ENCODE peak calls at places on chromosome 13, in ten cellular contexts. K is transverse colon, I is fibroblast of lung, R is tibial artery, V is PC-9, E is left lung, A is GM06990, T is WERI-Rb-1, G is Peyer's patch, D is cardiac muscle cell. L is an unnamed sample.

GRCh38 chr13:94079876-94080275 is 399.6 kb downstream of the DCT start:
- DNase-seq in K (no peak), I (peak), R (no peak), V (no peak), E (no peak), A (no peak), T (no peak), G (no peak), D (peak), L (no peak)

GRCh38 chr13:45512148-45512498 is 47.4 kb downstream of the COG3 start:
- DNase-seq in K (no peak), I (no peak), R (no peak), V (no peak), E (no peak), A (no peak), T (no peak), G (no peak), D (no peak), L (no peak)

GRCh38 chr13:110409581-110409992 is 102.5 kb downstream of the COL4A2 start:
- DNase-seq in K (no peak), I (peak), R (peak), V (peak), E (no peak), A (no peak), T (no peak), G (no peak), D (peak), L (no peak)

GRCh38 chr13:113647351-113648217 is 10.4 kb downstream of the ATP4B start:
- DNase-seq in K (peak), I (peak), R (peak), V (peak), E (peak), A (no peak), T (peak), G (peak), D (peak), L (peak)

GRCh38 chr13:46086985-46087384 is 17.8 kb downstream of the CPB2 start:
- DNase-seq in K (no peak), I (no peak), R (no peak), V (peak), E (no peak), A (no peak), T (no peak), G (no peak), D (no peak), L (no peak)

GRCh38 chr13:112885782-112886268 is 83.2 kb upstream of the MCF2L start:
- DNase-seq in K (peak), I (peak), R (peak), V (no peak), E (peak), A (no peak), T (peak), G (peak), D (peak), L (peak)

GRCh38 chr13:70311175-70311574 is 202.9 kb upstream of the KLHL1 start:
- DNase-seq in K (no peak), I (no peak), R (no peak), V (no peak), E (no peak), A (no peak), T (no peak), G (no peak), D (no peak), L (no peak)

GRCh38 chr13:103640617-103641016 is 574.4 kb upstream of the SLC10A2 start:
- DNase-seq in K (no peak), I (no peak), R (no peak), V (no peak), E (no peak), A (no peak), T (no peak), G (no peak), D (no peak), L (no peak)

GRCh38 chr13:41520699-41521630 is 63.6 kb downstream of the RGCC start:
- DNase-seq in K (no peak), I (peak), R (no peak), V (no peak), E (no peak), A (no peak), T (no peak), G (no peak), D (peak), L (no peak)

GRCh38 chr13:69468624-69469023 is 639.0 kb upstream of the ATXN8OS start:
- DNase-seq in K (no peak), I (no peak), R (no peak), V (no peak), E (no peak), A (no peak), T (no peak), G (no peak), D (no peak), L (no peak)

GRCh38 chr13:105442941-105443340 is 1092.5 kb downstream of the EFNB2 start:
- DNase-seq in K (no peak), I (peak), R (no peak), V (peak), E (no peak), A (no peak), T (no peak), G (no peak), D (peak), L (peak)

GRCh38 chr13:45602183-45602582 is 13.4 kb downstream of the ERICH6B start:
- DNase-seq in K (no peak), I (no peak), R (no peak), V (no peak), E (no peak), A (no peak), T (no peak), G (no peak), D (peak), L (no peak)

GRCh38 chr13:110062077-110062776 is 244.7 kb downstream of the COL4A1 start:
- DNase-seq in K (no peak), I (no peak), R (no peak), V (peak), E (no peak), A (no peak), T (no peak), G (no peak), D (no peak), L (no peak)

GRCh38 chr13:92225861-92226260 is 827.4 kb downstream of the GPC5 start:
- DNase-seq in K (no peak), I (no peak), R (no peak), V (no peak), E (no peak), A (no peak), T (no peak), G (no peak), D (peak), L (no peak)

GRCh38 chr13:23654111-23655110 is 84.2 kb downstream of the TNFRSF19 start:
- DNase-seq in K (no peak), I (peak), R (no peak), V (no peak), E (no peak), A (no peak), T (no peak), G (no peak), D (peak), L (no peak)

GRCh38 chr13:43985437-43986051 is 105.8 kb downstream of the LACC1 start:
- DNase-seq in K (no peak), I (no peak), R (no peak), V (no peak), E (no peak), A (no peak), T (no peak), G (no peak), D (no peak), L (no peak)

GRCh38 chr13:20921572-20921971 is 19.0 kb upstream of the XPO4 start:
- DNase-seq in K (no peak), I (no peak), R (no peak), V (no peak), E (no peak), A (no peak), T (no peak), G (no peak), D (no peak), L (no peak)

GRCh38 chr13:87403748-87404432 is 267.3 kb upstream of the SLITRK5 start:
- DNase-seq in K (no peak), I (no peak), R (no peak), V (no peak), E (no peak), A (no peak), T (no peak), G (no peak), D (no peak), L (no peak)

GRCh38 chr13:48446454-48446853 is 33.5 kb upstream of the LPAR6 start:
- DNase-seq in K (no peak), I (peak), R (no peak), V (no peak), E (no peak), A (no peak), T (no peak), G (no peak), D (peak), L (no peak)

GRCh38 chr13:101903890-101904289 is 451.4 kb downstream of the ITGBL1 start:
- DNase-seq in K (no peak), I (no peak), R (no peak), V (no peak), E (no peak), A (no peak), T (no peak), G (no peak), D (no peak), L (no peak)

GRCh38 chr13:83883061-83883523 is 818 bp upstream of the SLITRK1 start:
- DNase-seq in K (no peak), I (no peak), R (no peak), V (no peak), E (no peak), A (no peak), T (no peak), G (no peak), D (no peak), L (no peak)

GRCh38 chr13:75566658-75567057 is 17.1 kb downstream of the UCHL3 start:
- DNase-seq in K (no peak), I (peak), R (no peak), V (no peak), E (no peak), A (no peak), T (no peak), G (no peak), D (peak), L (no peak)

GRCh38 chr13:31433756-31434155 is 234.0 kb downstream of the B3GLCT start:
- DNase-seq in K (no peak), I (no peak), R (no peak), V (no peak), E (no peak), A (no peak), T (no peak), G (no peak), D (no peak), L (no peak)

GRCh38 chr13:100658363-100658762 is 16.2 kb downstream of the TMTC4 start:
- DNase-seq in K (no peak), I (no peak), R (no peak), V (no peak), E (no peak), A (no peak), T (no peak), G (no peak), D (no peak), L (no peak)

GRCh38 chr13:110116072-110116487 is 190.9 kb downstream of the COL4A1 start:
- DNase-seq in K (peak), I (peak), R (peak), V (no peak), E (peak), A (no peak), T (peak), G (peak), D (peak), L (no peak)

GRCh38 chr13:23741879-23742510 is 147.2 kb downstream of the MIPEP start:
- DNase-seq in K (no peak), I (no peak), R (no peak), V (no peak), E (no peak), A (no peak), T (peak), G (no peak), D (no peak), L (no peak)

GRCh38 chr13:47256618-47257017 is 359.8 kb upstream of the HTR2A start:
- DNase-seq in K (no peak), I (peak), R (no peak), V (no peak), E (no peak), A (no peak), T (no peak), G (no peak), D (peak), L (peak)

GRCh38 chr13:111634410-111634809 is 314.0 kb downstream of the TEX29 start:
- DNase-seq in K (no peak), I (no peak), R (no peak), V (no peak), E (no peak), A (no peak), T (no peak), G (no peak), D (no peak), L (no peak)
- H3K4me3 ChIP-seq in K (no peak), I (no peak), R (no peak), V (no peak), E (no peak), A (no peak), T (no peak), G (no peak), D (no peak), L (no peak)

DNA sequence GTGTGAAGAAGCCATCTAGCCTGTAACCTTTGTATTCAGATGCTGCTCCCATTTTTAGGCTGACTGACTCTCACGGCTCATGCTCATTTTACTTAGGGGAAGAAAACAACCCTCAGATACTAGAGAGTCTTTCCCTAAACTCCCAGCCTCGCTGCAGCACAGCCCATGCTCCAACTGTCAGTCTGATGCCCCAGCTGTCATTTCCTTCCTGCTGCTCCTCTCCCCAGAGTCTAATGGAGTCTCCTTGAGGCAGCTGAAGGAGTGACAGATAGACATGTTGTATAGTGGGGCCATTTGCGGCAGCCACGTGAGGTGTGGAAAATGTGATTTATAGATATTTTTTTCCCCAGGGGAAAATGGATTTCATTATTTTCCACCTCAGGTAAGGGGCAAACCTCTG is 59.2 kb upstream of the OLFM4 start:
- DNase-seq in K (no peak), I (no peak), R (no peak), V (no peak), E (no peak), A (no peak), T (peak), G (no peak), D (no peak), L (no peak)
- TF ChIP-seq CTCF in K (no peak), I (no peak), R (no peak), V (no peak), E (no peak), A (no peak), T (no peak), G (no peak), D (no peak), L (no peak)

DNA sequence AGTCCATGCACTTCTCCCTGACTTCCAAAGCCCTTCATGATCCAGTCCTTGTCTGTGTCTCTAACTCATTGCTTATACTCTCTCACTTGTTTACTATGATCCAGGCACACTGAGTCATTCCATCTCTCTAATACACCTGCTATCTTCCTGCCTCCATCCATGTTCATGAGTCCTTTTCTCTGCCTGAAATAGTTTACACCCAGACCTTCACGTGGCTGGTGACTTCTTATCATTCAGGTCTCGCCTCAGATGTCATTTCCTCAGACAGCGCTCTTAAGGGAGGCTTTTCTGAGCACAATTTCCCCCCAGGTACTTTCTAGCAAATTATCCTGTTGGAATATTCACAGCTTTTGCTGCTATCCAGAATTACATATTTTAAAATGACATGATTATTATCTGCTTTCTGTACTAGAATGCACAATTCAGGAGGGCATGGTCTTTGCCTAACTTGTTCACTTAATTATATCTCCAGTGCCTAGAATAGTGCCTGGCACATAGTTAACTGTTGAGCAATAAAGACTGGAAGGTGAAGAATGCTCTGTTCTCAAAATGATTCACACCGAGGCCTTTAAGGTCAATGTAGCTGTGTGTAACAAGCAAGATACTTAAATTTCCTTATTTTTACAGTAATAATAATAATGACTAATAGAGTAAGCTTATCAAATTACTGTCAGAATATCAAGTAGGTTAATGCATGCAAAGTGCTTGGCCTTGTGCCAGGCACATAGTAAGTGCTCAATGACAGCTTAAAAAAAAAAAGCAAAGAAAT is 183.7 kb upstream of the SPRY2 start:
- DNase-seq in K (no peak), I (peak), R (no peak), V (no peak), E (no peak), A (no peak), T (no peak), G (no peak), D (no peak), L (no peak)
- H3K4me3 ChIP-seq in K (no peak), I (no peak), R (no peak), V (no peak), E (no peak), A (no peak), T (no peak), G (no peak), D (no peak), L (no peak)

GRCh38 chr13:74217816-74218215 is 83.6 kb upstream of the KLF12 start:
- DNase-seq in K (no peak), I (peak), R (no peak), V (no peak), E (no peak), A (no peak), T (no peak), G (no peak), D (no peak), L (no peak)
- TF ChIP-seq CTCF in K (no peak), I (no peak), R (no peak), V (no peak), E (no peak), A (no peak), T (no peak), G (no peak), D (no peak), L (no peak)

GRCh38 chr13:85278851-85279250 is 520.4 kb downstream of the SLITRK6 start:
- DNase-seq in K (no peak), I (no peak), R (no peak), V (no peak), E (no peak), A (no peak), T (no peak), G (no peak), D (no peak), L (no peak)

GRCh38 chr13:85286081-85286480 is 513.1 kb downstream of the SLITRK6 start:
- DNase-seq in K (no peak), I (peak), R (no peak), V (no peak), E (no peak), A (no peak), T (no peak), G (no peak), D (peak), L (no peak)

GRCh38 chr13:85283408-85283807 is 515.8 kb downstream of the SLITRK6 start:
- DNase-seq in K (no peak), I (no peak), R (no peak), V (no peak), E (no peak), A (no peak), T (no peak), G (no peak), D (no peak), L (no peak)

GRCh38 chr13:85287528-85287927 is 511.7 kb downstream of the SLITRK6 start:
- DNase-seq in K (no peak), I (no peak), R (no peak), V (no peak), E (no peak), A (no peak), T (no peak), G (no peak), D (no peak), L (no peak)

DNA sequence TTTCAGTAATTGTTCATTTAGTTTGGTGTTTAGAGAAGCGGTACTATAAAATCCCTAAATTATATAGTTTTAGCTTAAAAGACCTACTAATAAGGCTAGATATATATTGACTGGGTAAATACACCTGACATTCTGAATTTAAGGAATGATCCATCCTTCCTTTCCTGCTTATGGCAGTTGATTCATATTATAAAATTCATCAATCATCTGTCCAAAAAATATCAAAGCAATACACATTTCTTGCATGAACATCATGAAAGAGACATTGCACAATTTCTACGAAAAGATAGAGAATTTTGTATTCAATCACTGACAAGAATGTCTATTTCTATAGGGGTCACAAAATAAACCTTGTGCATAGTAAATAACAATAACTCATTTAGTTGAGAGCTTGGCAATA is 514.9 kb downstream of the SLITRK6 start:
- DNase-seq in K (no peak), I (no peak), R (no peak), V (no peak), E (no peak), A (no peak), T (no peak), G (no peak), D (no peak), L (no peak)
- H3K4me3 ChIP-seq in K (no peak), I (no peak), R (no peak), V (no peak), E (no peak), A (no peak), T (no peak), G (no peak), D (no peak), L (no peak)

GRCh38 chr13:49792550-49793324 is at the start of gene KPNA3:
- DNase-seq in K (peak), I (peak), R (peak), V (peak), E (peak), A (peak), T (peak), G (peak), D (peak), L (peak)
- TF ChIP-seq CTCF in K (no peak), I (no peak), R (no peak), V (no peak), E (no peak), A (peak), T (no peak), G (no peak), D (no peak), L (no peak)

GRCh38 chr13:78593652-78594494 is 9.5 kb downstream of the POU4F1 start:
- DNase-seq in K (no peak), I (no peak), R (no peak), V (no peak), E (peak), A (no peak), T (no peak), G (no peak), D (no peak), L (no peak)
- H3K4me3 ChIP-seq in K (no peak), I (no peak), R (no peak), V (no peak), E (no peak), A (no peak), T (no peak), G (no peak), D (no peak), L (no peak)

DNA sequence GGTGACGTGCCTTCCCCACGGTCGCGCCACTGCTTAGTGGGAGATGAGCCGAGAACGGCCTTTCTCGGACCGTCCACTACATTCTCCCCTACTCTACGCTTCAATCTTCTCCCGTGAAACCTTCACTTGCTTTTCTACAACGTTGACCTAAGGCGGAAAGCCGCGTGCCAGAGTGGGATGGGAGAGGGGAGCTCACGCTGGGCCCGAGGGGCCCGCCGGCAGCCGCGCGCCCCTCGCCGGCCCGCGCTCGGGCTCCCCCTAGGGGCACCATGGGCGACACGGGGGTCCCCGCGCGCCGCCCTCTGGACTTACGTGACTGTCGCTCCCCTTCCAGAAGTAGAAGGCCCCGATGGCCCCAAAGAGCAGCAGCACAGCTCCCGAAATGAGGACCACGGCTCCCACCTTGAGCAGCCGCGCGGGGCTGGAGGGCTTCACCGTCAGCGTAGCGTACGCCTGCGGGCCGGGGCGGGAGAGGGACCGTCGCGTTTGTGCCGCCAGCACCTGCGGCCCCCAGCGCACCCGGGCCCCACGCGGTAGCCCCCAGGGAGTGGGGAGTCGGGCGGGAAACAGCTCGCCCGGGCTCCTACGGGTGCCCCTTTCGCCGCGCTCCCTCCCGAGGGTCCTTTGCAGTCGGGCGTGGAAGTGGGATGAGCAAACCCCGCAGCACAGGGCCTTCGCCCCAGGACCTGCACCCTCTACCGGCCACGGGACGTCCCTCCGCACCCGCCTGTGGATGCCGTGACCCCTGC is 727 bp downstream of the CNMD start:
- DNase-seq in K (no peak), I (no peak), R (no peak), V (no peak), E (peak), A (peak), T (no peak), G (peak), D (peak), L (no peak)
- TF ChIP-seq CTCF in K (peak), I (peak), R (peak), V (no peak), E (peak), A (peak), T (no peak), G (no peak), D (peak), L (peak)

L was measured in HFF-Myc.